ENCODE peak calls at places on chromosomes 6 and 20, in six cellular contexts. V is GM12878, N is heart left ventricle, P is brain microvascular endothelial cell, G is right lobe of liver, D is astrocyte of the spinal cord. K is an unnamed sample.
A peak's percentile ranks its signal among the peaks of the same experiment; 100 is the strongest.

GRCh38 chr6:113011803-113012202 is 664.7 kb downstream of the RFPL4B start:
- DNase-seq in V (no peak), N (no peak), P (no peak), G (no peak), D (peak; percentile 13), K (peak; percentile 22)

GRCh38 chr6:280775-281468 is 11.4 kb upstream of the DUSP22 start:
- DNase-seq in V (no peak), N (no peak), P (no peak), G (no peak), D (no peak), K (no peak)

GRCh38 chr6:8803181-8803760 is 367.9 kb upstream of the SLC35B3 start:
- DNase-seq in V (no peak), N (no peak), P (no peak), G (no peak), D (no peak), K (no peak)

GRCh38 chr6:105794263-105794662 is 291.9 kb upstream of the PRDM1 start:
- DNase-seq in V (no peak), N (peak; percentile 68), P (no peak), G (peak; percentile 76), D (peak; percentile 24), K (peak; percentile 30)

GRCh38 chr6:26124550-26125014 is 37.4 kb downstream of the HFE start:
- DNase-seq in V (no peak), N (no peak), P (no peak), G (no peak), D (no peak), K (no peak)

GRCh38 chr20:57092112-57092899 is 174.1 kb downstream of the BMP7 start:
- DNase-seq in V (peak; percentile 2), N (peak; percentile 80), P (peak; percentile 32), G (peak; percentile 59), D (peak; percentile 20), K (peak; percentile 24)

GRCh38 chr20:58464838-58465237 is 50.4 kb downstream of the APCDD1L start:
- DNase-seq in V (no peak), N (no peak), P (no peak), G (no peak), D (no peak), K (no peak)

GRCh38 chr20:7859371-7859802 is 80.9 kb downstream of the HAO1 start:
- DNase-seq in V (peak; percentile 8), N (no peak), P (peak; percentile 58), G (no peak), D (peak; percentile 81), K (peak; percentile 54)

GRCh38 chr20:47502801-47503239 is 1.1 kb downstream of the NCOA3 start:
- DNase-seq in V (no peak), N (no peak), P (peak; percentile 11), G (no peak), D (peak; percentile 36), K (peak; percentile 65)

GRCh38 chr6:35164277-35164676 is 23.1 kb upstream of the TCP11 start:
- DNase-seq in V (no peak), N (no peak), P (no peak), G (no peak), D (no peak), K (no peak)

GRCh38 chr20:24980321-24981053 is 12.1 kb downstream of the APMAP start:
- DNase-seq in V (no peak), N (no peak), P (no peak), G (no peak), D (no peak), K (no peak)

GRCh38 chr6:130825772-130826441 is 1.3 kb upstream of the SMLR1 start:
- DNase-seq in V (no peak), N (no peak), P (no peak), G (no peak), D (no peak), K (no peak)

GRCh38 chr6:108200631-108201030 is 34.8 kb downstream of the NR2E1 start:
- DNase-seq in V (no peak), N (no peak), P (peak; percentile 7), G (peak; percentile 78), D (peak; percentile 78), K (peak; percentile 18)

GRCh38 chr6:13053080-13053479 is 275.3 kb downstream of the TBC1D7 start:
- DNase-seq in V (no peak), N (no peak), P (no peak), G (no peak), D (no peak), K (no peak)

GRCh38 chr6:169886631-169887227 is 135.3 kb downstream of the ERMARD start:
- DNase-seq in V (no peak), N (no peak), P (no peak), G (no peak), D (no peak), K (no peak)

GRCh38 chr20:64069614-64070243 is 6.7 kb downstream of the TCEA2 start:
- DNase-seq in V (no peak), N (no peak), P (no peak), G (no peak), D (no peak), K (peak; percentile 51)

GRCh38 chr6:41644297-41644879 is 6.1 kb downstream of the MDFI start:
- DNase-seq in V (no peak), N (no peak), P (no peak), G (peak; percentile 6), D (no peak), K (no peak)

GRCh38 chr20:45374966-45375365 is 3.2 kb downstream of the TP53TG5 start:
- DNase-seq in V (no peak), N (no peak), P (no peak), G (no peak), D (no peak), K (no peak)

GRCh38 chr6:43757966-43758616 is 11.9 kb upstream of the VEGFA start:
- DNase-seq in V (no peak), N (no peak), P (no peak), G (no peak), D (no peak), K (no peak)

GRCh38 chr6:45538636-45539035 is 160.9 kb upstream of the SUPT3H start:
- DNase-seq in V (no peak), N (no peak), P (no peak), G (no peak), D (no peak), K (peak; percentile 78)

GRCh38 chr6:110043366-110043994 is 65.4 kb downstream of the GPR6 start:
- DNase-seq in V (no peak), N (no peak), P (no peak), G (no peak), D (no peak), K (no peak)

GRCh38 chr6:123527406-123527805 is 109.3 kb downstream of the TRDN start:
- DNase-seq in V (no peak), N (no peak), P (no peak), G (no peak), D (peak; percentile 43), K (no peak)

GRCh38 chr6:122931916-122932315 is 64.1 kb upstream of the CLVS2 start:
- DNase-seq in V (no peak), N (no peak), P (no peak), G (no peak), D (no peak), K (no peak)

GRCh38 chr20:32600681-32601237 is 15.6 kb upstream of the NOL4L start:
- DNase-seq in V (no peak), N (no peak), P (no peak), G (no peak), D (no peak), K (no peak)

GRCh38 chr20:59025086-59025485 is 5.9 kb downstream of the TUBB1 start:
- DNase-seq in V (no peak), N (no peak), P (no peak), G (no peak), D (no peak), K (no peak)

DNA sequence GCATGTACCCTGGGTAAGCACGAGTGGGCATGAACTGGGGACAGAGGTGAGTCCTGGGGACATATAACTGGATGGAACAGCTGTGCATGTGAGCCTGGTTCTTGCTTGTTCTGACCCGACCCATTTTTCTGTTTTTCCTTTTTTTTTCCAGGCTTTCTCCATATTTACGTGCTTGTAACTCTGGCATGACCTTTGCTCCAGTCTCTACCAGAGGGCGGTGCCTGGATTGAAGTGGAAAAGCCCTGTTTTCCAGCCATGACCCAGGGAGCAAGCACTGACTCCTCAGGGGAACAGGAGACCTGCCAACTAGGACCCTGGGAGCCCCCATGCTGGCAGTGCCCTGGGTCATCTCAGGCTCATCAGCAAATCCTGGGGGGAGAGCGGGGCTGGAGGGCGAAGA is 8.0 kb downstream of the TRAF3IP2 start:
- DNase-seq in V (no peak), N (no peak), P (no peak), G (peak; percentile 51), D (no peak), K (no peak)
- TF ChIP-seq CTCF in V (no peak), N (no peak), P (no peak), G (no peak), D (no peak), K (no peak)

GRCh38 chr6:136426627-136427377 is 123.4 kb downstream of the MAP7 start:
- DNase-seq in V (no peak), N (no peak), P (no peak), G (no peak), D (no peak), K (no peak)

GRCh38 chr6:136427378-136427717 is 122.9 kb downstream of the MAP7 start:
- DNase-seq in V (no peak), N (no peak), P (no peak), G (no peak), D (no peak), K (no peak)

GRCh38 chr6:136424901-136425300 is 125.3 kb downstream of the MAP7 start:
- DNase-seq in V (no peak), N (no peak), P (no peak), G (no peak), D (no peak), K (no peak)

GRCh38 chr6:136424450-136424849 is 125.8 kb downstream of the MAP7 start:
- DNase-seq in V (no peak), N (no peak), P (no peak), G (no peak), D (no peak), K (no peak)

DNA sequence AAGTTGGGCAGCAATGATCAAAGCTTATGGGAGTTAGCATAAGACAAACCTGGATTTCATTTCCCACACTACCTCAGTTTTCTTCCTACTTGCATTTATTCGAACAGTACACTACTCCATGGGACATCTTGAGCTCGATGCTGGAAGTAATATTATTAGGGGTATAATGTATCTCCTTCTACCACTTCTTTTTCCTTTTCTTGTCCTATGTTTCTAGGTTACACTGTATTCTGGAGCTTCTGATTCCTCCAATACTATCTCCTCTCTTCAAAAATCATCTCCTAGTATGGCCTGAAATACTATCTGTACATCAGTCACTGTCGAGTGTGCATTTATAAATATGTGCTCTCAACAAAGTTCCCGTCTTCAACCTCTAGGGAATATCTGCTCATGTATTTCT is 124.4 kb downstream of the MAP7 start:
- DNase-seq in V (no peak), N (no peak), P (no peak), G (no peak), D (no peak), K (no peak)
- H3K4me3 ChIP-seq in V (no peak overlapping the region), N (no peak overlapping the region), P (no peak overlapping the region), G (no peak overlapping the region), D (no peak overlapping the region), K (no peak overlapping the region)

GRCh38 chr20:4813076-4813838 is 91.5 kb downstream of the PRND start:
- DNase-seq in V (peak; percentile 43), N (no peak), P (no peak), G (peak; percentile 57), D (no peak), K (no peak)
- TF ChIP-seq CTCF in V (no peak), N (no peak), P (no peak), G (no peak), D (no peak), K (no peak)

DNA sequence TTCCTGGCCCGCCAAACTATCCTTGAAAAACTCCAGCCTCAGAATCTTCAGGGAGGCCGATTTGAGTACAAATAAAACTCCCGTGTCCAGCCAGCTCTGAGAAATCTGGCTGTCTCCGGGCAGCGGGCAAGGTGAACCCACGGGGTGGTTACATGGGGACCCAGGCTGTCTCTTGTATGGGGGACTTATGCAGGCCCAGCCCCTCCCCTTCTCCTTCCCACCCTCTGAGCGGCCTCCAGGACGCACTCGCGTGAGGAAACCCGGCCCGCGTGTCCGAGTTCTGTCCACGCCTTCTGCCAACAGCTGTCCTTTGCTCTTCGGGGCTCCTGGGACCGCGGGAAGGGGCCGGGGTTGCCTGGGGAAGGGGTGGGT is 36.3 kb upstream of the BLCAP start:
- DNase-seq in V (no peak), N (no peak), P (no peak), G (no peak), D (no peak), K (no peak)
- H3K4me3 ChIP-seq in V (no peak overlapping the region), N (no peak overlapping the region), P (no peak overlapping the region), G (no peak overlapping the region), D (no peak overlapping the region), K (no peak overlapping the region)